ENCODE peak calls at places on chromosomes 12 and 14, in seven cellular contexts. F is skeletal muscle cell, Q is hippocampal formation, A is GM03348, T is mucosa of gallbladder, U is cardiac fibroblast, B is fibroblast of the conjunctiva. K is an unnamed sample.

GRCh38 chr12:106897082-106897481 is 58.6 kb upstream of the TMEM263 start:
- DNase-seq in F (no peak), Q (no peak), A (no peak), B (no peak), U (peak; percentile 15), T (no peak), K (no peak)

GRCh38 chr12:126663304-126664094 is 1598.3 kb downstream of the AACS start:
- DNase-seq in T (peak; percentile 11), Q (no peak), U (peak; percentile 5), B (no peak), A (no peak), F (no peak), K (no peak)

GRCh38 chr12:12985817-12986408 is 14.2 kb downstream of the HEBP1 start:
- DNase-seq in Q (no peak), A (peak; percentile 18), F (no peak), B (no peak), T (no peak), U (peak; percentile 45), K (no peak)

GRCh38 chr12:98820005-98820404 is 174.9 kb downstream of the APAF1 start:
- DNase-seq in F (no peak), B (no peak), T (no peak), U (no peak), A (no peak), Q (no peak), K (no peak)

GRCh38 chr14:97970222-97970621 is 1173.0 kb downstream of the VRK1 start:
- DNase-seq in U (no peak), A (no peak), Q (no peak), F (no peak), T (no peak), B (no peak), K (no peak)

GRCh38 chr12:58629376-58629775 is 290.9 kb downstream of the LRIG3 start:
- DNase-seq in F (peak; percentile 10), T (no peak), A (no peak), U (peak; percentile 12), Q (no peak), B (peak; percentile 8), K (no peak)

GRCh38 chr14:59305231-59305630 is 116.8 kb downstream of the DAAM1 start:
- DNase-seq in B (peak; percentile 64), T (no peak), F (no peak), Q (no peak), A (peak; percentile 32), U (no peak), K (no peak)

GRCh38 chr14:81170104-81170828 is 50.5 kb downstream of the GTF2A1 start:
- DNase-seq in B (peak; percentile 81), F (peak; percentile 55), U (peak; percentile 90), T (peak; percentile 92), Q (peak; percentile 92), A (peak; percentile 95), K (peak; percentile 81)

GRCh38 chr12:12622418-12622817 is 10.7 kb downstream of the CREBL2 start:
- DNase-seq in F (no peak), Q (no peak), A (no peak), B (no peak), T (no peak), U (no peak), K (no peak)

K was measured in activated CD4-positive, alpha-beta T cell treated with anti-CD3 and anti-CD28 coated beads for 1 hour.